ENCODE peak calls at places on chromosomes 5 and 9, in five cellular contexts. W, A, E, G and Z are unnamed samples.

GRCh38 chr9:71758277-71758676 is 10.0 kb downstream of the CEMIP2 start:
- DNase-seq in W (no peak), A (no peak), E (peak; percentile 55), G (no peak), Z (no peak)

GRCh38 chr5:145510324-145510723 is 324.8 kb downstream of the PRELID2 start:
- DNase-seq in W (no peak), A (no peak), E (no peak), G (no peak), Z (peak; percentile 79)

GRCh38 chr5:3595102-3595961 is at the start of gene IRX1:
- DNase-seq in W (no peak), A (peak; percentile 88), E (peak; percentile 62), G (no peak), Z (no peak)

GRCh38 chr5:172173771-172174170 is 14.3 kb downstream of the STK10 start:
- DNase-seq in W (no peak), A (no peak), E (no peak), G (peak; percentile 69), Z (no peak)

GRCh38 chr5:176916337-176916736 is 17.2 kb upstream of the HK3 start:
- DNase-seq in W (no peak), A (no peak), E (no peak), G (no peak), Z (no peak)

GRCh38 chr9:27094640-27095039 is 14.4 kb upstream of the TEK start:
- DNase-seq in W (no peak), A (no peak), E (no peak), G (no peak), Z (peak; percentile 88)

GRCh38 chr5:160467555-160468418 is 46.1 kb downstream of the PTTG1 start:
- DNase-seq in W (no peak), A (peak; percentile 22), E (no peak), G (peak; percentile 81), Z (peak; percentile 29)

GRCh38 chr5:151592855-151593408 is 1.8 kb upstream of the FAT2 start:
- DNase-seq in W (no peak), A (no peak), E (peak; percentile 25), G (no peak), Z (peak; percentile 42)

GRCh38 chr5:96758621-96759020 is 49.1 kb downstream of the ERAP1 start:
- DNase-seq in W (no peak), A (no peak), E (no peak), G (no peak), Z (no peak)

GRCh38 chr5:76690704-76691469 is 25.0 kb upstream of the F2R start:
- DNase-seq in W (no peak), A (no peak), E (no peak), G (no peak), Z (peak; percentile 66)

GRCh38 chr5:75239681-75240080 is 3.0 kb upstream of the ANKRD31 start:
- DNase-seq in W (no peak), A (no peak), E (peak; percentile 91), G (no peak), Z (no peak)

GRCh38 chr5:72256536-72256935 is 63.5 kb downstream of the MRPS27 start:
- DNase-seq in W (no peak), A (no peak), E (no peak), G (no peak), Z (no peak)

GRCh38 chr9:135609366-135609955 is 29.9 kb downstream of the GLT6D1 start:
- DNase-seq in W (no peak), A (no peak), E (no peak), G (no peak), Z (no peak)

GRCh38 chr5:2193142-2193922 is 310.6 kb upstream of the IRX4 start:
- DNase-seq in W (no peak), A (no peak), E (no peak), G (peak; percentile 27), Z (no peak)

GRCh38 chr5:10124287-10124686 is 125.4 kb downstream of the ATPSCKMT start:
- DNase-seq in W (no peak), A (no peak), E (no peak), G (no peak), Z (no peak)

GRCh38 chr5:17315710-17316221 is 98.3 kb downstream of the BASP1 start:
- DNase-seq in W (peak; percentile 3), A (no peak), E (no peak), G (no peak), Z (no peak)

GRCh38 chr5:81425569-81425968 is 31.6 kb upstream of the ACOT12 start:
- DNase-seq in W (peak; percentile 28), A (peak; percentile 55), E (peak; percentile 60), G (no peak), Z (peak; percentile 10)

GRCh38 chr5:173881811-173882575 is 6.2 kb upstream of the CPEB4 start:
- DNase-seq in W (no peak), A (no peak), E (no peak), G (no peak), Z (no peak)

GRCh38 chr5:82534891-82535395 is 256.8 kb upstream of the RPS23 start:
- DNase-seq in W (no peak), A (no peak), E (no peak), G (no peak), Z (no peak)

GRCh38 chr5:76582252-76583162 is 40.7 kb downstream of the F2RL2 start:
- DNase-seq in W (peak; percentile 51), A (no peak), E (peak; percentile 7), G (no peak), Z (no peak)

GRCh38 chr9:36101916-36102741 is 34.4 kb upstream of the GLIPR2 start:
- DNase-seq in W (peak; percentile 19), A (no peak), E (peak; percentile 86), G (no peak), Z (peak; percentile 94)

GRCh38 chr5:174844971-174845370 is 120.6 kb downstream of the MSX2 start:
- DNase-seq in W (no peak), A (no peak), E (no peak), G (no peak), Z (no peak)

GRCh38 chr5:130116972-130117371 is 212.7 kb downstream of the CHSY3 start:
- DNase-seq in W (no peak), A (no peak), E (peak; percentile 4), G (no peak), Z (no peak)

GRCh38 chr9:132459661-132460060 is 49.6 kb downstream of the CFAP77 start:
- DNase-seq in W (no peak), A (no peak), E (no peak), G (no peak), Z (no peak)

GRCh38 chr5:24621809-24622208 is 23.0 kb downstream of the CDH10 start:
- DNase-seq in W (no peak), A (no peak), E (peak; percentile 62), G (no peak), Z (no peak)

GRCh38 chr5:156800982-156801381 is 49.1 kb upstream of the PPP1R2B start:
- DNase-seq in W (no peak), A (peak; percentile 64), E (peak; percentile 78), G (no peak), Z (no peak)

GRCh38 chr9:70805953-70806352 is 315.5 kb downstream of the TRPM3 start:
- DNase-seq in W (no peak), A (peak; percentile 30), E (no peak), G (no peak), Z (no peak)

GRCh38 chr9:110578575-110578895 is 1.0 kb downstream of the SVEP1 start:
- DNase-seq in W (no peak), A (peak; percentile 29), E (no peak), G (no peak), Z (no peak)

GRCh38 chr9:114681594-114682332 is at the start of gene TEX48:
- DNase-seq in W (peak; percentile 74), A (peak; percentile 83), E (peak; percentile 91), G (peak; percentile 78), Z (no peak)

GRCh38 chr9:136119259-136120118 is 814 bp upstream of the TMEM250 start:
- DNase-seq in W (peak; percentile 59), A (peak; percentile 51), E (peak; percentile 77), G (no peak), Z (no peak)

GRCh38 chr9:37747271-37747753 is 6.3 kb upstream of the TRMT10B start:
- DNase-seq in W (peak; percentile 87), A (peak; percentile 72), E (peak; percentile 69), G (peak; percentile 64), Z (no peak)

GRCh38 chr5:99179206-99179605 is 250.4 kb upstream of the CHD1 start:
- DNase-seq in W (no peak), A (no peak), E (no peak), G (no peak), Z (no peak)

GRCh38 chr5:68739752-68740151 is 354.1 kb upstream of the SLC30A5 start:
- DNase-seq in W (no peak), A (no peak), E (no peak), G (no peak), Z (no peak)

GRCh38 chr5:143002459-143003327 is 232.5 kb downstream of the ARHGAP26 start:
- DNase-seq in W (peak; percentile 41), A (peak; percentile 30), E (peak; percentile 66), G (peak; percentile 77), Z (peak; percentile 78)
- H3K4me3 ChIP-seq in W (no peak overlapping the region), A (no peak overlapping the region), E (no peak overlapping the region), G (no peak overlapping the region), Z (no peak overlapping the region)

DNA sequence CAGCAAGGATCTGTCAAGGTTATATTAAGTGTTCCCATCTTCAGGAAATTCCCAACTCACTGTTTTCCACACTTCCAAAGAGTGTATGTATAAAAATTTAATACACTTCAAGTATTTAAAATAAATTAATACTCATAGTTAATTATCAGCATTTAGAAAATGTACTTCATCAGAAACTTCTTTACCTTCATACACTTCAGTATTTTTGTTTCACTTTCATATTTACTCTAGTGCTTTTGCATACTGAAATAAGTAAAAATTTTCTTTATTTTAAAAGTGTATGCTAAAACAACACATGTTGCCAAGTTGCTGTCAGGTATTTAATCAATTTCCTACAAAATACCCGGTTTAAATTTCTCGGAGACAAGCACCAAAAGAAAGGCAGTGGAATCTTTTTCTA is 16.5 kb downstream of the RICTOR start:
- DNase-seq in W (no peak), A (no peak), E (no peak), G (no peak), Z (no peak)
- H3K4me3 ChIP-seq in W (no peak overlapping the region), A (no peak overlapping the region), E (no peak overlapping the region), G (no peak overlapping the region), Z (peak overlapping the region; percentile 4)

GRCh38 chr9:92228628-92229027 is 64.9 kb downstream of the IARS1 start:
- DNase-seq in W (peak; percentile 26), A (no peak), E (no peak), G (no peak), Z (no peak)
- H3K4me3 ChIP-seq in W (no peak overlapping the region), A (no peak overlapping the region), E (no peak overlapping the region), G (no peak overlapping the region), Z (no peak overlapping the region)

GRCh38 chr5:140966293-140967225 is at the start of gene PCDHAC2:
- DNase-seq in W (no peak), A (peak; percentile 82), E (peak; percentile 93), G (no peak), Z (no peak)
- H3K4me3 ChIP-seq in W (no peak within 1 kb of the TSS), A (peak within 1 kb of the TSS; percentile 75), E (peak within 1 kb of the TSS; percentile 72), G (no peak within 1 kb of the TSS), Z (peak within 1 kb of the TSS; percentile 53)